ENCODE peak calls at places on chromosomes 6 and 20, in eight cellular contexts. I is SW 1271; H is activated CD4-positive, CD25-positive, alpha-beta regulatory T cell; Q is PC-3; T is HFFc6; J is CD4-positive, alpha-beta T cell; L is D341Med; C is renal cortical epithelial cell. Y is an unnamed sample.

GRCh38 chr6:85450578-85450884 is 648 bp downstream of the NT5E start:
- DNase-seq in T (no peak), C (no peak), I (peak), Q (no peak), H (no peak), J (no peak), L (no peak), Y (no peak)

GRCh38 chr20:61442075-61442670 is 190.1 kb downstream of the CDH4 start:
- DNase-seq in C (no peak), Q (no peak), T (no peak), J (no peak), H (no peak), L (no peak), I (no peak), Y (no peak)

GRCh38 chr6:95529762-95530161 is 47.6 kb upstream of the MANEA start:
- DNase-seq in Q (no peak), L (no peak), T (no peak), C (no peak), H (no peak), J (no peak), I (no peak), Y (no peak)

GRCh38 chr6:163173741-163174140 is 240.8 kb upstream of the QKI start:
- DNase-seq in C (no peak), L (no peak), I (no peak), H (no peak), J (no peak), T (no peak), Q (no peak), Y (no peak)

GRCh38 chr6:117440558-117441525 is 15.1 kb upstream of the ROS1 start:
- DNase-seq in T (peak), C (peak), J (no peak), L (no peak), I (peak), Q (peak), H (no peak), Y (peak)

GRCh38 chr6:94361304-94362060 is 942.1 kb upstream of the EPHA7 start:
- DNase-seq in C (no peak), Q (no peak), T (no peak), I (no peak), H (no peak), J (no peak), L (no peak), Y (no peak)

GRCh38 chr6:9456241-9456658 is 958.6 kb downstream of the TFAP2A start:
- DNase-seq in L (peak), I (no peak), C (no peak), H (no peak), J (no peak), T (no peak), Q (no peak), Y (no peak)

GRCh38 chr6:18823782-18824386 is 436.7 kb downstream of the RNF144B start:
- DNase-seq in L (peak), J (no peak), Q (peak), I (peak), T (peak), C (no peak), H (no peak), Y (no peak)

GRCh38 chr6:121216928-121217327 is 117.4 kb downstream of the TBC1D32 start:
- DNase-seq in C (peak), J (no peak), H (no peak), L (no peak), I (no peak), T (no peak), Q (no peak), Y (no peak)

Y was measured in T1000.